ENCODE peak calls at places on chromosome 21, in seven cellular contexts. R is upper lobe of right lung; P is fibroblast of pulmonary artery; J is fibroblast of mammary gland; I is C1 segment of cervical spinal cord; C is ELF-1; Y is stimulated activated naive CD8-positive, alpha-beta T cell treated with anti-CD3 and anti-CD28 coated beads, Interleukin-15, Interleukin-2, amounts not matched to agents 100 U/mL and 50 U/mL, for 24 hours. E is an unnamed sample.

GRCh38 chr21:24941316-24942185 is 665.7 kb downstream of the MRPL39 start:
- DNase-seq in R (no peak), P (no peak), J (no peak), I (no peak), C (no peak), Y (no peak), E (no peak)

GRCh38 chr21:37849703-37850102 is 66.6 kb downstream of the KCNJ6 start:
- DNase-seq in R (no peak), P (peak; percentile 79), J (no peak), I (no peak), C (no peak), Y (no peak), E (no peak)

GRCh38 chr21:42722808-42723470 is 69.5 kb downstream of the PDE9A start:
- DNase-seq in R (no peak), P (no peak), J (no peak), I (no peak), C (no peak), Y (no peak), E (no peak)

GRCh38 chr21:34022557-34023335 is 50.6 kb upstream of the MRPS6 start:
- DNase-seq in R (no peak), P (no peak), J (no peak), I (no peak), C (peak; percentile 14), Y (peak; percentile 52), E (no peak)

GRCh38 chr21:27564684-27565280 is 597.9 kb upstream of the ADAMTS5 start:
- DNase-seq in R (no peak), P (peak; percentile 75), J (peak; percentile 72), I (no peak), C (peak; percentile 37), Y (peak; percentile 3), E (peak; percentile 72)

GRCh38 chr21:36209626-36210171 is 53.1 kb downstream of the DOP1B start:
- DNase-seq in R (no peak), P (peak; percentile 67), J (peak; percentile 83), I (no peak), C (peak; percentile 75), Y (peak; percentile 32), E (peak; percentile 90)

GRCh38 chr21:30831194-30831765 is 1.7 kb upstream of the KRTAP7-1 start:
- DNase-seq in R (no peak), P (peak; percentile 10), J (peak; percentile 25), I (no peak), C (peak; percentile 3), Y (peak; percentile 44), E (peak; percentile 47)

GRCh38 chr21:43345746-43346409 is 81.1 kb downstream of the SIK1 start:
- DNase-seq in R (peak; percentile 79), P (peak; percentile 96), J (peak; percentile 89), I (no peak), C (no peak), Y (peak; percentile 62), E (no peak)

GRCh38 chr21:46144464-46145070 is 10.8 kb downstream of the FTCD start:
- DNase-seq in R (no peak), P (no peak), J (no peak), I (no peak), C (no peak), Y (peak; percentile 24), E (no peak)

GRCh38 chr21:34881894-34882371 is 167.2 kb downstream of the RUNX1 start:
- DNase-seq in R (no peak), P (peak; percentile 85), J (peak; percentile 87), I (no peak), C (no peak), Y (no peak), E (no peak)

GRCh38 chr21:28393279-28393678 is 599.4 kb downstream of the LTN1 start:
- DNase-seq in R (no peak), P (no peak), J (no peak), I (no peak), C (no peak), Y (no peak), E (peak; percentile 72)

GRCh38 chr21:41927727-41928409 is 25.9 kb downstream of the C2CD2 start:
- DNase-seq in R (no peak), P (no peak), J (no peak), I (no peak), C (no peak), Y (no peak), E (no peak)

GRCh38 chr21:42350271-42350885 is 416 bp downstream of the TFF2 start:
- DNase-seq in R (peak; percentile 47), P (no peak), J (no peak), I (no peak), C (no peak), Y (no peak), E (peak; percentile 85)

GRCh38 chr21:39721885-39722284 is 23.1 kb upstream of the IGSF5 start:
- DNase-seq in R (no peak), P (no peak), J (no peak), I (no peak), C (no peak), Y (no peak), E (no peak)

GRCh38 chr21:42616366-42617340 is 36.8 kb upstream of the PDE9A start:
- DNase-seq in R (peak; percentile 61), P (no peak), J (no peak), I (no peak), C (no peak), Y (no peak), E (no peak)

GRCh38 chr21:41713495-41714281 is 53.2 kb downstream of the RIPK4 start:
- DNase-seq in R (peak; percentile 58), P (no peak), J (no peak), I (no peak), C (no peak), Y (no peak), E (peak; percentile 55)

GRCh38 chr21:26070822-26071425 is 99.6 kb downstream of the APP start:
- DNase-seq in R (no peak), P (peak; percentile 55), J (peak; percentile 78), I (no peak), C (peak; percentile 18), Y (no peak), E (peak; percentile 42)

GRCh38 chr21:37219766-37220432 is 47.2 kb downstream of the VPS26C start:
- DNase-seq in R (no peak), P (no peak), J (peak; percentile 10), I (no peak), C (no peak), Y (no peak), E (peak; percentile 8)

GRCh38 chr21:18477059-18477458 is 73.5 kb upstream of the TMPRSS15 start:
- DNase-seq in R (no peak), P (no peak), J (no peak), I (no peak), C (no peak), Y (no peak), E (no peak)